ENCODE peak calls at places on chromosomes 5 and 9, in ten cellular contexts. X is Karpas-422, Q is cardiac fibroblast, D is left ventricle myocardium superior, W is T-helper 22 cell, O is head of caudate nucleus, A is foreskin keratinocyte, Y is NAMALWA, H is fibroblast of mammary gland, K is EL. C is an unnamed sample.
A peak's percentile ranks its signal among the peaks of the same experiment; 100 is the strongest.

GRCh38 chr9:106400950-106401349 is 462.0 kb upstream of the ZNF462 start:
- DNase-seq in Y (no peak), X (no peak), O (no peak), D (no peak), A (no peak), K (no peak), Q (no peak), W (no peak), H (no peak), C (no peak)

GRCh38 chr9:131657890-131658752 is 81.8 kb downstream of the RAPGEF1 start:
- DNase-seq in K (peak; percentile 90), X (no peak), A (peak; percentile 74), D (no peak), O (no peak), H (peak; percentile 93), W (no peak), Q (peak; percentile 95), Y (no peak), C (no peak)

GRCh38 chr5:135443329-135443960 is 3.7 kb downstream of the DCANP1 start:
- DNase-seq in D (no peak), Q (no peak), A (no peak), Y (no peak), O (no peak), K (no peak), H (no peak), W (no peak), X (no peak), C (no peak)

GRCh38 chr9:38359689-38360385 is 32.7 kb upstream of the ALDH1B1 start:
- DNase-seq in W (no peak), K (no peak), H (peak; percentile 65), Y (no peak), Q (peak; percentile 62), A (no peak), O (no peak), X (no peak), D (no peak), C (no peak)

GRCh38 chr5:143341807-143342570 is 61.5 kb downstream of the NR3C1 start:
- DNase-seq in W (no peak), A (no peak), Y (no peak), D (no peak), K (peak; percentile 60), H (peak; percentile 88), Q (peak; percentile 87), O (no peak), X (no peak), C (no peak)

GRCh38 chr9:91835632-91836031 is 114.4 kb downstream of the ROR2 start:
- DNase-seq in A (no peak), Y (peak; percentile 43), X (no peak), D (no peak), O (no peak), H (no peak), Q (no peak), K (no peak), W (no peak), C (peak; percentile 53)

GRCh38 chr9:115008536-115008935 is 78.1 kb upstream of the TNFSF8 start:
- DNase-seq in K (peak; percentile 90), A (peak; percentile 49), W (no peak), H (peak; percentile 95), Y (no peak), O (no peak), D (no peak), X (no peak), Q (peak; percentile 88), C (no peak)

GRCh38 chr9:136095495-136096058 is 488 bp upstream of the NACC2 start:
- DNase-seq in X (no peak), W (no peak), H (peak; percentile 19), K (peak; percentile 34), Q (peak; percentile 46), D (peak; percentile 77), O (no peak), A (no peak), Y (no peak), C (no peak)

GRCh38 chr9:84324811-84325210 is 15.7 kb downstream of the SLC28A3 start:
- DNase-seq in Q (no peak), X (no peak), D (no peak), O (no peak), H (no peak), W (no peak), A (no peak), Y (no peak), K (no peak), C (no peak)

GRCh38 chr5:43174586-43174985 is 17.4 kb upstream of the NIM1K start:
- DNase-seq in D (no peak), X (no peak), Y (no peak), K (no peak), O (no peak), W (no peak), H (no peak), Q (no peak), A (no peak), C (no peak)